ENCODE peak calls at places on chromosome 19, in six cellular contexts. T, R, M, H, E and W are unnamed samples. For H3K36me3 and H3K27me3, the result is how much of the 10 kb centered on the place peaks cover.

GRCh38 chr19:3692141-3693029 is 7.9 kb downstream of the PIP5K1C start:
- DNase-seq in H (no peak), R (no peak), E (no peak), T (no peak), M (no peak), W (no peak)

GRCh38 chr19:14089662-14090508 is 666 bp downstream of the SAMD1 start:
- DNase-seq in E (peak), M (peak), H (peak), R (peak), T (no peak), W (peak)

GRCh38 chr19:19418548-19419260 is 13.2 kb downstream of the GATAD2A start:
- DNase-seq in E (no peak), T (no peak), H (no peak), R (no peak), M (peak), W (no peak)

GRCh38 chr19:18173054-18173571 is 500 bp upstream of the IFI30 start:
- DNase-seq in E (no peak), M (no peak), T (peak), H (peak), R (peak), W (no peak)

GRCh38 chr19:2867025-2867991 is at the start of gene ZNF556:
- DNase-seq in E (no peak), M (no peak), T (peak), R (peak), H (no peak), W (no peak)

GRCh38 chr19:44891016-44891882 is at the start of gene TOMM40:
- DNase-seq in R (peak), E (peak), M (peak), T (peak), H (peak), W (peak)

GRCh38 chr19:4075373-4075772 is 8.7 kb upstream of the ZBTB7A start:
- DNase-seq in E (no peak), R (peak), H (peak), M (peak), T (no peak), W (peak)

GRCh38 chr19:19361075-19361594 is 40.5 kb downstream of the MAU2 start:
- DNase-seq in M (peak), E (peak), H (peak), T (peak), R (peak), W (peak)

GRCh38 chr19:52535831-52536800 is 8.6 kb downstream of the ZNF808 start:
- DNase-seq in T (peak), R (peak), E (peak), M (peak), H (peak), W (peak)

GRCh38 chr19:56321981-56322558 is 7.4 kb upstream of the ZSCAN5A start:
- DNase-seq in T (no peak), M (no peak), E (no peak), R (no peak), H (no peak), W (no peak)

GRCh38 chr19:17424743-17425365 is 5.0 kb downstream of the MVB12A start:
- DNase-seq in M (peak), R (peak), T (no peak), H (no peak), E (peak), W (peak)

GRCh38 chr19:53076984-53077383 is 26.2 kb downstream of the ZNF160 start:
- DNase-seq in T (peak), R (peak), H (no peak), E (peak), M (peak), W (peak)

GRCh38 chr19:2722541-2723344 is 1.6 kb upstream of the DIRAS1 start:
- DNase-seq in H (peak), R (peak), E (peak), T (peak), M (peak), W (peak)

GRCh38 chr19:39448271-39448670 is 2.9 kb downstream of the SUPT5H start:
- DNase-seq in M (peak), H (no peak), E (peak), R (peak), T (no peak), W (peak)

GRCh38 chr19:3949997-3950859 is 17.4 kb downstream of the NMRK2 start:
- DNase-seq in R (no peak), M (no peak), H (no peak), T (no peak), E (no peak), W (no peak)

GRCh38 chr19:2148482-2149135 is 2.8 kb downstream of the AP3D1 start:
- DNase-seq in E (no peak), H (no peak), R (no peak), T (no peak), M (no peak), W (no peak)

GRCh38 chr19:56983804-56984203 is 136.0 kb upstream of the USP29 start:
- DNase-seq in M (no peak), H (no peak), T (no peak), E (no peak), R (no peak), W (no peak)

GRCh38 chr19:19463348-19464117 is 51.8 kb downstream of the TSSK6 start:
- DNase-seq in H (peak), M (peak), R (peak), T (peak), E (peak), W (peak)

GRCh38 chr19:49807888-49808675 is 5.0 kb downstream of the FUZ start:
- DNase-seq in R (no peak), H (no peak), T (no peak), E (no peak), M (no peak), W (no peak)

GRCh38 chr19:52778811-52779210 is 7.8 kb downstream of the ZNF600 start:
- DNase-seq in T (no peak), E (peak), M (no peak), H (no peak), R (peak), W (peak)

GRCh38 chr19:50333737-50334617 is 4.8 kb upstream of the KCNC3 start:
- DNase-seq in E (no peak), M (no peak), T (peak), R (peak), H (peak), W (no peak)

GRCh38 chr19:1073956-1074511 is 7.1 kb downstream of the ARHGAP45 start:
- DNase-seq in T (no peak), E (no peak), H (peak), R (no peak), M (no peak), W (no peak)

GRCh38 chr19:31715249-31715944 is 366.2 kb upstream of the TSHZ3 start:
- DNase-seq in M (peak), E (no peak), T (no peak), H (no peak), R (no peak), W (no peak)

GRCh38 chr19:29620931-29621351 is 14.9 kb downstream of the POP4 start:
- DNase-seq in T (no peak), H (peak), R (no peak), M (no peak), E (no peak), W (no peak)

GRCh38 chr19:39157997-39158389 is 32.4 kb downstream of the PAK4 start:
- DNase-seq in E (no peak), T (no peak), M (no peak), H (no peak), R (no peak), W (no peak)

GRCh38 chr19:47573076-47574026 is at the start of gene ZNF541:
- DNase-seq in E (peak), H (peak), R (peak), T (peak), M (peak), W (no peak)

GRCh38 chr19:32661318-32661717 is 13.7 kb downstream of the ANKRD27 start:
- DNase-seq in T (no peak), R (no peak), M (no peak), H (no peak), E (no peak), W (no peak)

GRCh38 chr19:19866599-19867248 is 1.0 kb downstream of the ZNF253 start:
- DNase-seq in H (no peak), R (peak), E (no peak), M (peak), T (no peak), W (no peak)

GRCh38 chr19:48468806-48469055 is 438 bp upstream of the CYTH2 start:
- DNase-seq in R (no peak), H (no peak), E (no peak), M (no peak), T (no peak), W (no peak)

GRCh38 chr19:31135841-31136240 is 213.4 kb downstream of the TSHZ3 start:
- DNase-seq in M (peak), E (peak), T (no peak), H (no peak), R (peak), W (peak)

GRCh38 chr19:44356383-44357111 is at the start of gene ZNF112:
- DNase-seq in H (peak), R (peak), M (peak), E (peak), T (peak), W (peak)

DNA sequence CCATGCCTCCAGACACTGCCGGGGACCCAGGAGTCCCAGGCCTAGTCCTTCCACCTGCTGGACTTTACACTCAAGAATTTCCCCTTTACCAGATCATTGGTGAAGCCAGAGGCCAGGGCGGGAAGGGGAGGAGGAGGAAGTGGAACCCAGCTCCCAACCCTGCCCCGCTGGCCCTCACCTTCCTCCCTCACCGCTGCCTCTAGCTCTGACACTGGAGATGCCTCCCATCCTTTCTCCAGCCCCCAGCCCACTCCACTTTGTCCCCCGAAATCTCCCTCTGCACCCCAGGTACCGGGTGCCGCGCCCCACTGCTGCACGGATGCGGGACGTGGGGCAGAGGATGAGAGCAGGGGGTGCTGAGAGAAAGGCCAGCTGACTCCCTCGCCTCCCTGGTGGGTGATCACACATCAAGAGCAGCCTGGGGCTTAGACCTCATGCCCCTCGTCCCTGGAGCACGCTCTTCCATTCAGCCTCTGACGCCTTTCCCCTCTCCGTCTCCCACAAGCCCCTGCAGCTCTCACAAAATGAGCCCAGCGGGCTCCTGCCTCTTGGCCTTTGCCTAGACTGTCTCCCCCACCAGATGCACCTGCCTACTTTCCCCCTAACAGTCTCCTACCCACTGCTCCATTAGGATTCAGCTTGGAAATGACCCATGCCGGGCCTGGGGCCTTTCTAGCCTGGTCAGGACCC is at the start of gene PTPRH:
- DNase-seq in H (no peak), T (no peak), E (no peak), R (no peak), M (no peak), W (no peak)
- H3K4me3 ChIP-seq in H (no peak), T (no peak), E (no peak), R (no peak), M (no peak), W (no peak)

GRCh38 chr19:9165256-9165655 is 13.5 kb upstream of the OR7D2 start:
- DNase-seq in E (peak), R (peak), T (no peak), M (no peak), H (no peak), W (no peak)
- H3K36me3 ChIP-seq in E (under half), R (under half), T (under half), M (under half), H (under half), W (under half)

GRCh38 chr19:42174188-42174587 is 41.9 kb upstream of the POU2F2 start:
- DNase-seq in E (no peak), T (no peak), M (no peak), H (no peak), R (no peak), W (no peak)

GRCh38 chr19:42172261-42172660 is 40.0 kb upstream of the POU2F2 start:
- DNase-seq in M (no peak), T (no peak), E (no peak), H (no peak), R (no peak), W (no peak)

GRCh38 chr19:42175335-42175734 is 42.1 kb downstream of the DEDD2 start:
- DNase-seq in E (no peak), T (no peak), M (no peak), H (no peak), R (no peak), W (no peak)

GRCh38 chr19:42175952-42176648 is 41.4 kb downstream of the DEDD2 start:
- DNase-seq in E (peak), H (no peak), R (peak), T (no peak), M (peak), W (no peak)

GRCh38 chr19:42173695-42174094 is 41.4 kb upstream of the POU2F2 start:
- DNase-seq in R (no peak), H (no peak), E (no peak), T (no peak), M (no peak), W (no peak)
- H3K27me3 ChIP-seq in R (under half), H (half or more), E (half or more), T (under half), M (under half), W (under half)

GRCh38 chr19:11098327-11098726 is 9.1 kb downstream of the LDLR start:
- DNase-seq in T (no peak), R (no peak), M (no peak), H (no peak), E (no peak), W (no peak)

GRCh38 chr19:11091343-11092153 is 2.3 kb downstream of the LDLR start:
- DNase-seq in M (peak), E (peak), T (peak), R (peak), H (peak), W (peak)

GRCh38 chr19:11092181-11092538 is 2.9 kb downstream of the LDLR start:
- DNase-seq in H (no peak), E (peak), M (peak), R (peak), T (no peak), W (peak)

GRCh38 chr19:11096210-11096841 is 7.1 kb downstream of the LDLR start:
- DNase-seq in R (peak), T (peak), E (peak), M (peak), H (no peak), W (peak)

DNA sequence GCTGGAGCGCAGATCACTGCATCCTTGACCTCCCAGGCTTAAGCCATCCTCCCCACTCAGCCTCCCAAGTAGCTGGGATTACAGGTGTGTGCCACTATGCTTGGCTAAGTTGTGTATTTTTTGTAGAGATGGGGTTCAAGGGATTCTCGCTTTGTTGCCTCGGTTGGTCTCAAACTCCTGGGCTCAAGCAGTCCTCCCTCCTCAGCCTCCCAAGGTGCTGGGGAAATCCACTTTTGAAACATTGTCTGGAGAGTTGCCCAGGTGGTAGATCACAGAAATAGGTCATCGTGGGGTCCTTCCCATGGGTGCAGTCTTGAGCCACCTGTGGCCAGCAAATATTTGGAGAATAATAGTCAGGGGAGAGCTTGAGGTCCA is 5.2 kb downstream of the LDLR start:
- DNase-seq in T (no peak), H (no peak), E (no peak), R (no peak), M (no peak), W (no peak)
- H3K4me3 ChIP-seq in T (no peak), H (peak), E (no peak), R (no peak), M (peak), W (peak)

DNA sequence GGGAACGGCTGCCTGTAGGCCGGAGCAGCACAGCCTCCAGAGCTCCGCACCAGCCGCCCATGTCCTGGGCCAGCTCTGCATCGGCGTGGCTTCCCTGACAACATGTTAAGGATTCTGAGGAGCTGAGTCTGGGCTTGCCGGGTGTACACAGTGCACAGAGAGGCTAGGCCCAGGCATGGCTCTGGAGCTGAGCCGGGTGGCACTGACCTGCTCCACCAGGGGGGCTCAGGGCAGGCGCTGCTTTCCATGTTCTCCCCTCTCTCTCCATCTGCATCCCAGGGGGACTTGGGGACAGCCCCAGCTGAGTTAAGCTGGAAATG is 31.6 kb downstream of the AP1M1 start:
- DNase-seq in T (no peak), R (no peak), E (no peak), H (no peak), M (no peak), W (no peak)
- H3K36me3 ChIP-seq in T (under half), R (under half), E (half or more), H (half or more), M (half or more), W (half or more)